ENCODE peak calls at places on chromosome 20, in seven cellular contexts. L, P, T, B, R, Z and A are unnamed samples.

GRCh38 chr20:63553933-63554290 is at the start of gene FNDC11:
- DNase-seq in P (no peak), T (no peak), Z (no peak), R (no peak), L (peak), B (peak), A (no peak)

GRCh38 chr20:6560978-6561377 is 206.5 kb upstream of the BMP2 start:
- DNase-seq in R (no peak), T (no peak), Z (no peak), B (no peak), P (no peak), L (no peak), A (no peak)

GRCh38 chr20:57189713-57190112 is 76.7 kb downstream of the BMP7 start:
- DNase-seq in P (no peak), L (no peak), B (no peak), Z (no peak), T (no peak), R (no peak), A (no peak)

GRCh38 chr20:17798601-17799000 is 98.8 kb downstream of the BANF2 start:
- DNase-seq in Z (no peak), L (no peak), R (no peak), T (no peak), B (no peak), P (no peak), A (no peak)

GRCh38 chr20:4083103-4083864 is 67.9 kb upstream of the RNF24 start:
- DNase-seq in L (peak), T (no peak), P (no peak), R (no peak), B (peak), Z (no peak), A (peak)

GRCh38 chr20:57797401-57797800 is 87.6 kb upstream of the PMEPA1 start:
- DNase-seq in L (no peak), Z (no peak), R (no peak), T (no peak), B (no peak), P (no peak), A (no peak)

GRCh38 chr20:41183391-41183790 is 46.0 kb downstream of the PLCG1 start:
- DNase-seq in B (peak), T (no peak), L (no peak), P (no peak), R (no peak), Z (no peak), A (no peak)

GRCh38 chr20:25398363-25399037 is 7.9 kb upstream of the ABHD12 start:
- DNase-seq in P (no peak), L (no peak), Z (no peak), R (no peak), B (no peak), T (no peak), A (no peak)

GRCh38 chr20:3677733-3678132 is 4.1 kb downstream of the ADAM33 start:
- DNase-seq in R (peak), L (peak), Z (peak), B (no peak), P (peak), T (no peak), A (peak)

GRCh38 chr20:54078296-54078695 is 7.9 kb upstream of the BCAS1 start:
- DNase-seq in Z (no peak), L (no peak), R (no peak), B (no peak), P (no peak), T (no peak), A (no peak)

GRCh38 chr20:24018796-24019195 is 30.2 kb upstream of the GGTLC1 start:
- DNase-seq in Z (no peak), L (no peak), R (no peak), P (no peak), B (no peak), T (no peak), A (no peak)

GRCh38 chr20:26169506-26169905 is 472.9 kb upstream of the ZNF337 start:
- DNase-seq in Z (peak), R (no peak), B (no peak), L (no peak), P (no peak), T (no peak), A (peak)

GRCh38 chr20:31595654-31596411 is 9.3 kb upstream of the ID1 start:
- DNase-seq in Z (peak), L (peak), B (peak), P (peak), T (peak), R (peak), A (peak)

GRCh38 chr20:44435630-44436335 is 39.9 kb upstream of the TTPAL start:
- DNase-seq in B (no peak), L (no peak), Z (no peak), R (no peak), T (no peak), P (no peak), A (no peak)

GRCh38 chr20:21232546-21233280 is 70.4 kb upstream of the XRN2 start:
- DNase-seq in R (no peak), P (no peak), B (no peak), L (no peak), T (no peak), Z (no peak), A (no peak)

GRCh38 chr20:12113468-12114371 is 196.0 kb downstream of the BTBD3 start:
- DNase-seq in P (no peak), Z (peak), T (no peak), R (no peak), B (no peak), L (no peak), A (peak)

GRCh38 chr20:45835230-45836224 is 1.9 kb downstream of the SNX21 start:
- DNase-seq in P (no peak), B (no peak), L (peak), R (peak), T (peak), Z (peak), A (peak)

GRCh38 chr20:58800134-58800650 is 50.5 kb downstream of the GNAS-AS1 start:
- DNase-seq in T (no peak), P (peak), L (no peak), B (peak), R (no peak), Z (peak), A (no peak)

DNA sequence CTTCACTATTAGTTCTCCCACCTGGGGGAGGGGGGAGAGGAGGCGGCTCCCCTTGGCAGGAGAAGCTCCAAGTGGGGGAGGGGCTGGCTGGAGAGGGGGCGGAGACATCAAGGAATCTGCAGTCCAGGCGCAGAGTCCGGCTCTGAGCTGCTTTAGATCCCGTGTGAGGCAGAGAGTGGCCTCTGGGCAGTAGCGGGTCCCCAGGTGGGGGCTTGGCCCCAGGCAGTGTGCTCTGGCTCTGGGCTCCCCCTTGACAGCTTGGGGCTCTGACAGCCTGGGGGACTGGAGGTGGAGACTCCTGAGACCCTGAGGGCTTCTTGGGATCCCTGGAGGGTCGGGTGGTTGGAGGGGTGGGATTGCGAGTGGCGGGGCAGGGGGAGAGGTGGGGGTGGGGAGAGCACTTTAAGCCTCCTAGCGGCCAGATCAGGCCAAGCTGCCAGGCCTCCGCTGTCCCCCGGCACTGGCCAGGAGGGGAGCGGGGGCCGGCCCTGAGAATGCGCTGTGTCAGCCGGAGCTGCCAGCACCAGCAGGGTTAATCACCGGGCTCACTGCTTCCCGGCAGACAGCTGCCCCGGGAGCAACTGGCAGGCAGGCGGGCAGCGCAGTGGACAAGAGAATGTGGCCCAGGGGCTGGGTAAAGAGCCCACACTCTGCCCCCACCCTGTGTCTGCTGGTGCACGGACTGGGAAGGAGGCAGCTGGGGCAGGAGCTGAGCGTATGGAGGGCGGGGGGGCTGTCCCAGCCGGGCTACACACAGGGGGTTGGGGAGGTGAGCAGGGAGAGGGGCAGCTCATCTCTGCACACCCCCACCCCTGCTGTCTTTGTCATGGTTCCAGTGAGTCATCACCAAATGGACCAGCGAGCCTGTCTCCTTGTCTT is 1.8 kb upstream of the LAMA5 start:
- DNase-seq in L (peak), P (peak), R (no peak), Z (peak), B (peak), T (no peak), A (peak)
- TF ChIP-seq CTCF in L (peak), P (no peak), R (peak), Z (peak), B (peak), T (peak), A (peak)

DNA sequence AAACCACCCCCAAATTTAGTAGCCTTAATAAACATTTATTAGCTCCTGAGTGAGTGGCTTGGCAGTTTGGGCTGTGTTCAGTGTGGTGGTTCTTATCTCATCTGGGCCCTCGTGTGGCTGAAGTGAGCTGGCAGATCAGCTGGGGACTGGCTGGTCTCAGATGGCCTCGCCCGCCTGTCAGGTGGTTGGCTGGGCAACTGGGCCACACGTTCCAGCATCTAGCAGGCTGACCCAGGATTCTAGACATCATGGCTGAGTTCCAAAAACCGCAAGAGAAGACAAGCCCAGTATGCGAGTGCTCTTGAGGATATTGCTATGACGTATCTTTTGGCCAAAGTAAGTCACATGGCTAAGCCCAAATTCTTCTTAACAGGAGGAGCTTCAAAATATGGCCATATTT is 28.9 kb downstream of the EIF2S2 start:
- DNase-seq in L (peak), Z (peak), B (no peak), T (peak), R (peak), P (peak), A (peak)
- TF ChIP-seq CTCF in L (no peak), Z (peak), B (peak), T (no peak), R (peak), P (no peak), A (peak)

GRCh38 chr20:59994697-59995122 is 36.5 kb downstream of the CDH26 start:
- DNase-seq in Z (no peak), R (peak), L (peak), B (peak), T (no peak), P (no peak), A (peak)

GRCh38 chr20:59988141-59988540 is 29.9 kb downstream of the CDH26 start:
- DNase-seq in P (no peak), B (peak), T (no peak), R (no peak), L (no peak), Z (peak), A (no peak)

GRCh38 chr20:59996112-59996511 is 37.9 kb downstream of the CDH26 start:
- DNase-seq in T (no peak), L (no peak), B (no peak), R (no peak), P (no peak), Z (no peak), A (no peak)

GRCh38 chr20:59993736-59994484 is 35.7 kb downstream of the CDH26 start:
- DNase-seq in P (no peak), Z (no peak), R (no peak), L (no peak), T (no peak), B (peak), A (no peak)

GRCh38 chr20:59992531-59992930 is 34.3 kb downstream of the CDH26 start:
- DNase-seq in T (no peak), R (no peak), P (no peak), Z (no peak), L (no peak), B (no peak), A (no peak)
- TF ChIP-seq CTCF in T (no peak), R (no peak), P (no peak), Z (peak), L (no peak), B (no peak), A (no peak)

GRCh38 chr20:52313335-52313963 is 121.9 kb upstream of the ZFP64 start:
- DNase-seq in R (no peak), Z (peak), T (no peak), P (no peak), B (peak), L (no peak), A (peak)
- TF ChIP-seq CTCF in R (peak), Z (peak), T (no peak), P (no peak), B (peak), L (no peak), A (peak)

GRCh38 chr20:1822564-1823420 is 72.4 kb upstream of the SIRPA start:
- DNase-seq in Z (peak), L (no peak), T (no peak), B (no peak), P (no peak), R (no peak), A (peak)
- TF ChIP-seq CTCF in Z (no peak), L (no peak), T (no peak), B (peak), P (no peak), R (no peak), A (no peak)

DNA sequence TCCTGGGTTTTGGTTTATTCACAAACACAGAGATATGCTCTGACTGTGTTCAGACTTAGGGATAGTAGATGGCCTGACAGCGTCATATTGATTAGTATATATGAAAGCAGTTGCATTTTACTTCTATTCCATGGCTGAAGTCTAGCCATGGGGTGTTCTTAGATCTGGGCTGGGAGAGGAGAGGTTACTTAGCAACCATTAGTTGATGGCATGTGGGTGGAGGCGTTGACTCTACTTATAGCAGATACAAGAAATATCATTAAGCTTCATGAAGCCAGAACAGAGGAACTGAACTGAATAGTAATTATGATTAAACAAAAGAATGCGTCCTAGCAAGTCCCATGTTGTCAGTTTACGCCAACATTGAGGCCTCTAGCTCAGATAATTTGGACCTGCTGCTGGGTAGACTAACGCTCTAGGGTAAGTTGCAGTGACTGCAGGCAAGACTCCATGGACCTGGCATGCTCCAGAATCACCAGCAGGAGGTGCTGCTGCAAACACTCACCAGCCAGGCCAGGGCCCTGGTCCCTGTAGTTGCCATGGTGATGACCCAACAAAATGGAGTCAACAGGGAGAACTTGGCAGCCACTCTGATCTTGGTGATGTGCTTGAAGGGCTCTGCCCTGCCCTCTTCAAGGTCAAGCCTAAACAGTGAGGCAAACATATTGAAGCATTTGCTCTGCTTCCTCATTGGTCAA is 477.4 kb downstream of the PREX1 start:
- DNase-seq in Z (no peak), L (no peak), R (no peak), B (peak), T (no peak), P (no peak), A (no peak)
- TF ChIP-seq CTCF in Z (no peak), L (no peak), R (peak), B (peak), T (no peak), P (no peak), A (no peak)

DNA sequence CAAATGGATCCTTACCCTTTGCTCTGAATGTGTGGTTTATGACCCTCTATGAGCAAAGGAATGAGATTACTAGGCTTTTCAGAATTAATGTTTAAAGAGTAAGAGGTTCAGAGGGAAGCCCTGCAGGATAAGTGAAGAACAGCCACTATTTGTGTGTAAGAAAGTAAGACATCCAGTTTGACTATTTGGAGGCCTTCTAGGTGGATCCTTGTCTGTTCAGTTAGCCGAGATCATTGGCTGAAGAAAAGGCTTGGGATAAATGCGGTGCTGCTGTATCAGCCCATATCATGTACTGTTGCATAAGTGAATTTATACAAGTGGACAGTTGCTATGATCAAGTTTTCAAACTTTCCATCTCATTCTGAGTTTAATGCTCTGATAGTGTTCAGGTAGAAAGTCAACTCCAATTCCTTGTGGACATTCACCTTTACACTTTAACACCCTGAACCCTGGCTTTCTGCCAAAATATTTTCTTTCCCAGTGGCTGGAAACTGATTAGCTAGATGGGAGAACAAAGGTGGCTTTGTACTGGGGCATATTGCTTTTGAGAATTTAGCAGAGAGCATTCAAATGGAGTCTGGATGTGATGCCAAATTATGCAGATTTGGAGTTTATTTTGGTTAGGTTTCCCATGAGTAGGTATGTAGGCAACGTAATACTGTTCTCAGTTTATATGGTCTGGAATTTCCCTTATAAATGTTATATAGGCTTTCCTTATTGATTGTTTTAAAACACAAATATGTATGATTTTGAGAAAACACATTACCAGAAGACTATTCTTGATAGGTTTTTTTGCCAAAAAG is 15.0 kb downstream of the PARD6B start:
- DNase-seq in L (no peak), R (no peak), Z (peak), P (no peak), B (peak), T (no peak), A (no peak)
- TF ChIP-seq CTCF in L (no peak), R (no peak), Z (no peak), P (no peak), B (peak), T (no peak), A (peak)